ENCODE peak calls at places on chromosome 15, in ten cellular contexts. One of them, this sample, is unnamed.

GRCh38 chr15:53256043-53256442 is 465.9 kb upstream of the ONECUT1 start:
- DNase-seq in HTR-8/SVneo: no peak
- DNase-seq in GM12865: no peak
- DNase-seq in neural progenitor cell: no peak
- DNase-seq in NCI-H345: no peak
- DNase-seq in brain microvascular endothelial cell: no peak
- DNase-seq in HS-5: no peak
- DNase-seq in cerebellum: no peak
- DNase-seq in GM23248: no peak
- DNase-seq in LoVo: no peak
- DNase-seq in this sample: no peak

GRCh38 chr15:85495542-85495941 is 115.1 kb downstream of the AKAP13 start:
- DNase-seq in LoVo: no peak
- DNase-seq in neural progenitor cell: no peak
- DNase-seq in GM12865: no peak
- DNase-seq in cerebellum: no peak
- DNase-seq in HTR-8/SVneo: no peak
- DNase-seq in HS-5: no peak
- DNase-seq in NCI-H345: no peak
- DNase-seq in GM23248: no peak
- DNase-seq in brain microvascular endothelial cell: no peak
- DNase-seq in this sample: no peak

GRCh38 chr15:31399544-31400171 is 73.0 kb downstream of the KLF13 start:
- DNase-seq in neural progenitor cell: no peak
- DNase-seq in HS-5: no peak
- DNase-seq in brain microvascular endothelial cell: peak; percentile 56
- DNase-seq in HTR-8/SVneo: no peak
- DNase-seq in GM23248: peak; percentile 51
- DNase-seq in GM12865: peak; percentile 29
- DNase-seq in LoVo: no peak
- DNase-seq in cerebellum: peak; percentile 75
- DNase-seq in NCI-H345: peak; percentile 50
- DNase-seq in this sample: peak; percentile 48

GRCh38 chr15:47570044-47570443 is 147.3 kb upstream of the SEMA6D start:
- DNase-seq in brain microvascular endothelial cell: no peak
- DNase-seq in HS-5: no peak
- DNase-seq in GM12865: no peak
- DNase-seq in GM23248: no peak
- DNase-seq in LoVo: no peak
- DNase-seq in cerebellum: no peak
- DNase-seq in neural progenitor cell: no peak
- DNase-seq in HTR-8/SVneo: no peak
- DNase-seq in NCI-H345: no peak
- DNase-seq in this sample: no peak

GRCh38 chr15:70596354-70597055 is 166.9 kb downstream of the UACA start:
- DNase-seq in HTR-8/SVneo: peak; percentile 65
- DNase-seq in LoVo: peak; percentile 81
- DNase-seq in brain microvascular endothelial cell: peak; percentile 89
- DNase-seq in cerebellum: no peak
- DNase-seq in HS-5: peak; percentile 28
- DNase-seq in GM12865: peak; percentile 11
- DNase-seq in GM23248: peak; percentile 92
- DNase-seq in neural progenitor cell: no peak
- DNase-seq in NCI-H345: no peak
- DNase-seq in this sample: peak; percentile 54

GRCh38 chr15:83698294-83698693 is 44.4 kb downstream of the ADAMTSL3 start:
- DNase-seq in cerebellum: no peak
- DNase-seq in GM23248: peak; percentile 55
- DNase-seq in HTR-8/SVneo: peak; percentile 10
- DNase-seq in GM12865: no peak
- DNase-seq in brain microvascular endothelial cell: peak; percentile 72
- DNase-seq in NCI-H345: no peak
- DNase-seq in LoVo: no peak
- DNase-seq in HS-5: peak; percentile 44
- DNase-seq in neural progenitor cell: no peak
- DNase-seq in this sample: peak; percentile 85

GRCh38 chr15:66698318-66698961 is 3.6 kb upstream of the SMAD6 start:
- DNase-seq in GM12865: peak; percentile 42
- DNase-seq in brain microvascular endothelial cell: peak; percentile 62
- DNase-seq in LoVo: peak; percentile 76
- DNase-seq in neural progenitor cell: peak; percentile 91
- DNase-seq in HS-5: peak; percentile 30
- DNase-seq in NCI-H345: peak; percentile 28
- DNase-seq in HTR-8/SVneo: peak; percentile 72
- DNase-seq in cerebellum: peak; percentile 23
- DNase-seq in GM23248: peak; percentile 95
- DNase-seq in this sample: peak; percentile 86

GRCh38 chr15:40776537-40777141 is 6.9 kb downstream of the C15orf62 start:
- DNase-seq in NCI-H345: no peak
- DNase-seq in GM12865: no peak
- DNase-seq in HS-5: no peak
- DNase-seq in neural progenitor cell: no peak
- DNase-seq in HTR-8/SVneo: no peak
- DNase-seq in cerebellum: no peak
- DNase-seq in brain microvascular endothelial cell: no peak
- DNase-seq in LoVo: peak; percentile 58
- DNase-seq in GM23248: peak; percentile 96
- DNase-seq in this sample: peak; percentile 75

GRCh38 chr15:41494190-41494921 is 682 bp downstream of the ITPKA start:
- DNase-seq in HTR-8/SVneo: peak; percentile 21
- DNase-seq in neural progenitor cell: peak; percentile 77
- DNase-seq in HS-5: no peak
- DNase-seq in cerebellum: no peak
- DNase-seq in GM23248: peak; percentile 38
- DNase-seq in GM12865: peak; percentile 52
- DNase-seq in NCI-H345: peak; percentile 25
- DNase-seq in LoVo: no peak
- DNase-seq in brain microvascular endothelial cell: no peak
- DNase-seq in this sample: no peak

GRCh38 chr15:82298520-82298919 is 35.9 kb downstream of the SAXO2 start:
- DNase-seq in LoVo: no peak
- DNase-seq in GM23248: no peak
- DNase-seq in cerebellum: no peak
- DNase-seq in neural progenitor cell: no peak
- DNase-seq in brain microvascular endothelial cell: no peak
- DNase-seq in HS-5: no peak
- DNase-seq in GM12865: peak; percentile 47
- DNase-seq in NCI-H345: no peak
- DNase-seq in HTR-8/SVneo: no peak
- DNase-seq in this sample: no peak

GRCh38 chr15:80844011-80844732 is 65.0 kb downstream of the CEMIP start:
- DNase-seq in brain microvascular endothelial cell: peak; percentile 35
- DNase-seq in HS-5: peak; percentile 20
- DNase-seq in GM23248: peak; percentile 85
- DNase-seq in cerebellum: no peak
- DNase-seq in GM12865: no peak
- DNase-seq in neural progenitor cell: no peak
- DNase-seq in NCI-H345: no peak
- DNase-seq in LoVo: no peak
- DNase-seq in HTR-8/SVneo: peak; percentile 22
- DNase-seq in this sample: no peak

GRCh38 chr15:42819781-42820180 is 82.9 kb upstream of the CDAN1 start:
- DNase-seq in HTR-8/SVneo: no peak
- DNase-seq in cerebellum: no peak
- DNase-seq in GM12865: no peak
- DNase-seq in NCI-H345: no peak
- DNase-seq in brain microvascular endothelial cell: no peak
- DNase-seq in neural progenitor cell: no peak
- DNase-seq in HS-5: no peak
- DNase-seq in GM23248: no peak
- DNase-seq in LoVo: no peak
- DNase-seq in this sample: no peak

GRCh38 chr15:101689901-101690300 is 34.4 kb downstream of the TARS3 start:
- DNase-seq in brain microvascular endothelial cell: peak; percentile 69
- DNase-seq in LoVo: no peak
- DNase-seq in cerebellum: no peak
- DNase-seq in neural progenitor cell: no peak
- DNase-seq in GM23248: peak; percentile 66
- DNase-seq in GM12865: no peak
- DNase-seq in HS-5: no peak
- DNase-seq in NCI-H345: no peak
- DNase-seq in HTR-8/SVneo: no peak
- DNase-seq in this sample: peak; percentile 78

GRCh38 chr15:31221936-31222515 is 104.6 kb upstream of the KLF13 start:
- DNase-seq in LoVo: no peak
- DNase-seq in GM23248: no peak
- DNase-seq in brain microvascular endothelial cell: no peak
- DNase-seq in NCI-H345: peak; percentile 64
- DNase-seq in GM12865: no peak
- DNase-seq in neural progenitor cell: no peak
- DNase-seq in HS-5: no peak
- DNase-seq in HTR-8/SVneo: no peak
- DNase-seq in cerebellum: no peak
- DNase-seq in this sample: no peak

GRCh38 chr15:101056366-101057334 is 137.5 kb downstream of the LRRK1 start:
- DNase-seq in GM12865: no peak
- DNase-seq in brain microvascular endothelial cell: no peak
- DNase-seq in HTR-8/SVneo: no peak
- DNase-seq in NCI-H345: no peak
- DNase-seq in HS-5: no peak
- DNase-seq in GM23248: no peak
- DNase-seq in neural progenitor cell: no peak
- DNase-seq in LoVo: no peak
- DNase-seq in cerebellum: no peak
- DNase-seq in this sample: no peak

GRCh38 chr15:72970965-72971746 is 81.1 kb upstream of the NEO1 start:
- DNase-seq in GM12865: no peak
- DNase-seq in LoVo: no peak
- DNase-seq in brain microvascular endothelial cell: peak; percentile 25
- DNase-seq in HTR-8/SVneo: no peak
- DNase-seq in cerebellum: no peak
- DNase-seq in NCI-H345: no peak
- DNase-seq in HS-5: no peak
- DNase-seq in GM23248: peak; percentile 40
- DNase-seq in neural progenitor cell: no peak
- DNase-seq in this sample: peak; percentile 54

GRCh38 chr15:97235285-97235985 is 725.1 kb upstream of the ARRDC4 start:
- DNase-seq in NCI-H345: peak; percentile 52
- DNase-seq in LoVo: peak; percentile 66
- DNase-seq in HS-5: peak; percentile 8
- DNase-seq in HTR-8/SVneo: peak; percentile 38
- DNase-seq in neural progenitor cell: peak; percentile 78
- DNase-seq in cerebellum: no peak
- DNase-seq in GM12865: peak; percentile 21
- DNase-seq in brain microvascular endothelial cell: peak; percentile 51
- DNase-seq in GM23248: peak; percentile 71
- DNase-seq in this sample: peak; percentile 59

GRCh38 chr15:82810061-82810862 is 834 bp downstream of the WHAMM start:
- DNase-seq in cerebellum: peak; percentile 24
- DNase-seq in brain microvascular endothelial cell: no peak
- DNase-seq in GM12865: peak; percentile 51
- DNase-seq in NCI-H345: peak; percentile 41
- DNase-seq in GM23248: peak; percentile 74
- DNase-seq in HTR-8/SVneo: no peak
- DNase-seq in LoVo: peak; percentile 48
- DNase-seq in neural progenitor cell: peak; percentile 71
- DNase-seq in HS-5: peak; percentile 45
- DNase-seq in this sample: peak; percentile 79

GRCh38 chr15:77032647-77033416 is 37.9 kb downstream of the PSTPIP1 start:
- DNase-seq in cerebellum: no peak
- DNase-seq in HS-5: no peak
- DNase-seq in GM12865: no peak
- DNase-seq in neural progenitor cell: no peak
- DNase-seq in HTR-8/SVneo: no peak
- DNase-seq in NCI-H345: no peak
- DNase-seq in LoVo: no peak
- DNase-seq in brain microvascular endothelial cell: no peak
- DNase-seq in GM23248: no peak
- DNase-seq in this sample: no peak

GRCh38 chr15:33068007-33068441 is 126.5 kb downstream of the FMN1 start:
- DNase-seq in cerebellum: no peak
- DNase-seq in GM23248: peak; percentile 68
- DNase-seq in NCI-H345: no peak
- DNase-seq in GM12865: no peak
- DNase-seq in brain microvascular endothelial cell: peak; percentile 28
- DNase-seq in neural progenitor cell: peak; percentile 28
- DNase-seq in HTR-8/SVneo: no peak
- DNase-seq in HS-5: no peak
- DNase-seq in LoVo: peak; percentile 90
- DNase-seq in this sample: no peak

GRCh38 chr15:77819271-77819806 is 186.6 kb upstream of the LINGO1 start:
- DNase-seq in LoVo: no peak
- DNase-seq in GM23248: peak; percentile 22
- DNase-seq in HTR-8/SVneo: no peak
- DNase-seq in cerebellum: peak; percentile 57
- DNase-seq in NCI-H345: peak; percentile 46
- DNase-seq in HS-5: no peak
- DNase-seq in neural progenitor cell: peak; percentile 71
- DNase-seq in brain microvascular endothelial cell: no peak
- DNase-seq in GM12865: no peak
- DNase-seq in this sample: no peak

GRCh38 chr15:53506370-53506769 is 253.1 kb downstream of the WDR72 start:
- DNase-seq in brain microvascular endothelial cell: no peak
- DNase-seq in HS-5: no peak
- DNase-seq in cerebellum: no peak
- DNase-seq in neural progenitor cell: no peak
- DNase-seq in LoVo: no peak
- DNase-seq in GM12865: no peak
- DNase-seq in HTR-8/SVneo: no peak
- DNase-seq in GM23248: no peak
- DNase-seq in NCI-H345: no peak
- DNase-seq in this sample: no peak

GRCh38 chr15:63198752-63199250 is 9.4 kb downstream of the RAB8B start:
- DNase-seq in HS-5: no peak
- DNase-seq in NCI-H345: no peak
- DNase-seq in neural progenitor cell: no peak
- DNase-seq in brain microvascular endothelial cell: no peak
- DNase-seq in LoVo: peak; percentile 13
- DNase-seq in GM12865: no peak
- DNase-seq in HTR-8/SVneo: no peak
- DNase-seq in cerebellum: no peak
- DNase-seq in GM23248: peak; percentile 34
- DNase-seq in this sample: peak; percentile 50

GRCh38 chr15:85598718-85599398 is 195.9 kb downstream of the KLHL25 start:
- DNase-seq in HTR-8/SVneo: no peak
- DNase-seq in LoVo: no peak
- DNase-seq in GM23248: no peak
- DNase-seq in neural progenitor cell: peak; percentile 33
- DNase-seq in brain microvascular endothelial cell: no peak
- DNase-seq in cerebellum: no peak
- DNase-seq in NCI-H345: no peak
- DNase-seq in GM12865: no peak
- DNase-seq in HS-5: no peak
- DNase-seq in this sample: peak; percentile 64